ENCODE peak calls at places on chromosomes 3 and 15, in nine cellular contexts. P is neural crest cell, E is GM10248, S is hepatocyte, D is endothelial cell, W is fibroblast of pulmonary artery, L is MM.1S, I is GM20000, G is HCT116. X is an unnamed sample.

GRCh38 chr3:37969601-37970100 is 20.9 kb upstream of the VILL start:
- DNase-seq in S (no peak), P (no peak), G (no peak), W (no peak), E (no peak), D (no peak), L (no peak), I (no peak), X (no peak)

GRCh38 chr3:4670352-4670751 is 177.2 kb downstream of the ITPR1 start:
- DNase-seq in W (peak), I (peak), D (peak), E (no peak), G (no peak), L (no peak), S (no peak), P (no peak), X (peak)

GRCh38 chr3:117532268-117532667 is 822.7 kb downstream of the TUSC7 start:
- DNase-seq in I (no peak), W (no peak), E (no peak), D (no peak), S (no peak), G (no peak), P (no peak), L (no peak), X (no peak)

GRCh38 chr3:79765854-79766253 is 1.9 kb downstream of the ROBO1 start:
- DNase-seq in S (no peak), P (no peak), D (no peak), E (no peak), W (no peak), I (no peak), L (no peak), G (no peak), X (no peak)

GRCh38 chr3:117264204-117264994 is 554.8 kb downstream of the TUSC7 start:
- DNase-seq in P (no peak), G (no peak), D (no peak), S (no peak), L (no peak), E (no peak), W (no peak), I (no peak), X (no peak)

GRCh38 chr3:42892169-42892568 is 13.8 kb upstream of the ZNF662 start:
- DNase-seq in P (no peak), S (no peak), D (no peak), W (peak), I (no peak), L (no peak), G (no peak), E (no peak), X (no peak)

GRCh38 chr3:7874116-7874515 is 627.5 kb upstream of the LMCD1 start:
- DNase-seq in G (peak), I (no peak), D (no peak), S (no peak), L (no peak), P (no peak), W (peak), E (no peak), X (no peak)

GRCh38 chr3:111592143-111592542 is 3.0 kb downstream of the ZBED2 start:
- DNase-seq in S (no peak), W (no peak), I (no peak), D (no peak), E (no peak), P (no peak), G (no peak), L (no peak), X (no peak)

GRCh38 chr15:80855206-80855605 is 76.0 kb downstream of the CEMIP start:
- DNase-seq in D (no peak), L (no peak), G (no peak), I (no peak), S (no peak), E (no peak), P (no peak), W (no peak), X (no peak)

GRCh38 chr3:150723946-150724345 is 20.2 kb upstream of the ERICH6 start:
- DNase-seq in I (no peak), W (no peak), P (no peak), S (no peak), E (no peak), G (no peak), L (no peak), D (no peak), X (no peak)

GRCh38 chr3:157127268-157127667 is 32.7 kb downstream of the CCNL1 start:
- DNase-seq in L (no peak), W (no peak), I (no peak), S (no peak), P (no peak), G (no peak), D (no peak), E (no peak), X (no peak)

GRCh38 chr15:28100516-28101195 is 1.5 kb upstream of the OCA2 start:
- DNase-seq in W (no peak), L (no peak), G (no peak), D (no peak), E (no peak), I (no peak), P (no peak), S (no peak), X (no peak)

GRCh38 chr15:33735637-33736247 is 232.6 kb upstream of the CHRM5 start:
- DNase-seq in G (peak), L (peak), E (peak), W (peak), I (peak), S (peak), P (peak), D (peak), X (peak)
- TF ChIP-seq CTCF in G (peak), L (peak), E (peak), W (peak), I (peak), S (peak), P (peak), D (no peak), X (peak)

DNA sequence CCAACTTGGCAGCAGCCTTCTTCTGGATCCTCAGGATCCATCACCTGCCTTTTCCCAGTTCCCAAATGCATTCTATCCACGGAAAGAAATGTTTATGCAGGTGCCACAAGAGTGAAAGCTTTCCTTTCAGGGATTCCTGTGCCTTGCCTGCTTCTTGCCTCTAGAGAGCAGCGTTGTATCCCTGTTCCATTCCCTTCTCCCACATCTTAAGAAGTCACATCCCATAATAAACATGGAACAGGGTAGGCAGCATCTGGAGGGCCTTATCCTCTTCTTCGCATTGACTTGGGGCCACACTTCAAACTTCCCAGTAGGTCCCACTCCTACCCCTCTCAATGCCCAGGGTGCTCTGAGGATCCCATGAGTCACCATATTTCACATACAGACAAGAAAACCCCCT is 72.7 kb upstream of the DCLK3 start:
- DNase-seq in G (no peak), D (no peak), W (no peak), E (no peak), P (no peak), S (no peak), L (no peak), I (no peak), X (no peak)
- TF ChIP-seq CTCF in G (no peak), D (no peak), W (peak), E (peak), P (no peak), S (peak), L (peak), I (no peak), X (peak)

GRCh38 chr3:140883428-140883827 is 58.2 kb upstream of the SLC25A36 start:
- DNase-seq in G (no peak), E (no peak), I (no peak), S (no peak), W (no peak), D (no peak), L (no peak), P (no peak), X (no peak)
- TF ChIP-seq CTCF in G (no peak), E (no peak), I (no peak), S (no peak), W (no peak), D (no peak), L (no peak), P (no peak), X (no peak)

DNA sequence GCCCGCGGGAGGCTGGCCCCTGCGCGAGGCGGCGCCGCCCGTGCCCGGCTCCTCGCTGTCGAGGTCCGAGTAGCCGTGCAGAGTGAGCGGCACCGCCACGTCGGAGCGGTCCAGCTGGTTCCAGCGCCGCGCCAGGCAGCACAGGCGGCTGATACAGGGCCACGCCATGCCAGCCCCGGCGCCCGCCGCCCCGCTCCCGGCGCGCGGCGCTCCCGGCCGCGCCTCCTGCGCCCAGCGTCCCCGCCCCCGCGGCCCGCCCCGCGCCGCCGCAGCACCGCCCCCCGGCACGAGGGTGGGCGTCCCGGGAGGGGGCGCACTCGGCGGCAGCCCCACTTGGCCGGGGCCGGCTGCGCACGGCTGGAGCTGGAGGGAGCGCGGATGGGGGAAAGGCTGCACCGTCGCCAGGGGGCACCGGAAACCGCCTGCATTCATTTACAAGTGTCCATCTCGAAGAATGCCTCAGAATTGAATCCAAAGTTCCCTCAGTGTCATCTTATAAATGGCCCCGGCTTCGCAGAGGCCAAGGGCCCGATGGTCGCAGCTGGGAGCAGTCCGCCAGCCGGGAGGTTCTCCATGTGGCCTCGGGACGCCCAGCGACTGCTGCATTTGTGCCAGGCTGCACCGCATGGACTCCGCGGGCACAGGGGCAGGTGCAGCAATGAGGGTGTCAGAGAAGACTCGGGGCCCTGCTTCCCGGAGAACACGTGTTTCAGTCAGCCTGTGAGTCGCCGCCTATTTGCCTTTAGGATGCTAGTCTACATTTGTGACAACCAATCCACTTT is at the start of gene MAP6D1:
- DNase-seq in G (peak), P (peak), I (peak), W (peak), E (peak), D (peak), L (no peak), S (peak), X (peak)
- TF ChIP-seq CTCF in G (peak), P (peak), I (peak), W (peak), E (peak), D (no peak), L (no peak), S (peak), X (peak)

GRCh38 chr15:91268510-91268909 is 168.5 kb downstream of the SV2B start:
- DNase-seq in S (no peak), P (no peak), G (peak), L (peak), I (no peak), W (no peak), D (peak), E (no peak), X (no peak)
- TF ChIP-seq CTCF in S (no peak), P (peak), G (no peak), L (peak), I (no peak), W (peak), D (peak), E (peak), X (peak)

DNA sequence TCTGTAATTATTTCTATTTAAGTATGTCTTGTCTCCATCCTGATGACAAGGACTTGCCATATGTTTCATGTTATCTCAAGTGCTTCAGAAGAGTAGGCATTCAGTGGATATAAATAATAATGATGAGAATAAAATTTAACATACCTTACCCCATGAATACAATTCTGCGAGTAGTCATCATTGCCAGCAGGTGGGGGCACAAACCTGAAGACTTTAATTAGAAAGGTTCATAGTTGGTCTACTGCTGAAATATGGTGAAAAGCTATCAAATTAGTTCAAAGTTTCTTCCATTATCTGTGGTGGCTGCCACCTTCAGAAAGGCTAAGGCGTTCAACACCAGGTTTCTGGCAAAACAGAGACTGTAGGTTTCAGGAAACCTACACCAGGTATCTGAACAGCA is 100.9 kb downstream of the P3H2 start:
- DNase-seq in D (no peak), G (no peak), E (no peak), I (no peak), W (no peak), S (no peak), P (no peak), L (no peak), X (no peak)
- TF ChIP-seq CTCF in D (no peak), G (peak), E (no peak), I (no peak), W (peak), S (no peak), P (no peak), L (no peak), X (no peak)

GRCh38 chr3:40258555-40258954 is 51.0 kb upstream of the EIF1B start:
- DNase-seq in E (no peak), G (peak), W (peak), S (no peak), P (no peak), I (no peak), L (no peak), D (no peak), X (no peak)
- TF ChIP-seq CTCF in E (no peak), G (no peak), W (no peak), S (no peak), P (no peak), I (no peak), L (no peak), D (no peak), X (no peak)

GRCh38 chr15:74133071-74133702 is 2.8 kb downstream of the ISLR2 start:
- DNase-seq in L (no peak), S (no peak), G (no peak), I (peak), P (no peak), W (no peak), E (no peak), D (no peak), X (peak)
- TF ChIP-seq CTCF in L (no peak), S (peak), G (peak), I (no peak), P (no peak), W (no peak), E (peak), D (no peak), X (peak)

GRCh38 chr15:52261498-52262242 is 33.9 kb downstream of the MYO5C start:
- DNase-seq in W (peak), P (peak), G (peak), S (peak), D (peak), E (peak), I (peak), L (peak), X (peak)
- TF ChIP-seq CTCF in W (no peak), P (peak), G (no peak), S (no peak), D (no peak), E (no peak), I (peak), L (peak), X (peak)

DNA sequence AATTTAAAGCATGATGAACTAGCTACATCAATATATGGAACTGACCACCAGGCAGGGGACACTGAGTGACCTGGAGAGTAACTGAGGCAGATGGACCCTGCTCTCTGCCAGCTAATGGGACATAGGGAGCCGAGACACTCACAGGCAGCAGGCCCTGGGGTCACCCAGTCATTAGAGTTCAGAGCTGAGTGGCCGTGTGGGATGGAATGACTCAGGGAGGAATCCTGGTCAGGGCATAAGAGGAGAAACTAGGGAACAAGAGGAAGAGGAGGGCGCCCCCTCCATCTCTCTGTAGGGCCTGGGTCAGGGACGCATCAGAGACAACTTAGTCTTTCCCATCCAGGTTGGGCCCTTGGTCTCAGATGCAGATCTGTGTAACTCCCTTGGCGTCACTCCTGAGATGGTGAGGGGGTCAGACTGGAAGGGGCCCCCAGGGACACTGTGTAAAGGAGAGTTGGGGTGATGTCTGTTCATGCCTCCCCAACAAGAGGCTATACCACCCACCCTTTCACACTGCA is 39.8 kb downstream of the CCDC12 start:
- DNase-seq in S (no peak), P (no peak), L (no peak), D (no peak), I (no peak), E (no peak), G (no peak), W (no peak), X (no peak)
- TF ChIP-seq CTCF in S (no peak), P (no peak), L (no peak), D (no peak), I (no peak), E (no peak), G (no peak), W (no peak), X (no peak)

X was measured in GM13977.